ENCODE peak calls at places on chromosomes 6 and 20, in six cellular contexts. T is thyroid gland; S is body of pancreas; F is heart left ventricle; H is cardiac muscle cell; R is CD8-positive, alpha-beta T cell. P is an unnamed sample.

GRCh38 chr6:89985744-89986493 is 91.7 kb downstream of the GJA10 start:
- DNase-seq in T (no peak), S (no peak), F (peak; percentile 42), H (peak; percentile 83), R (no peak), P (peak; percentile 96)

GRCh38 chr6:106745396-106745795 is 116.0 kb downstream of the QRSL1 start:
- DNase-seq in T (peak; percentile 51), S (no peak), F (no peak), H (no peak), R (no peak), P (no peak)

GRCh38 chr6:113858605-113859348 is 1.6 kb downstream of the MARCKS start:
- DNase-seq in T (peak; percentile 91), S (peak; percentile 94), F (peak; percentile 89), H (peak; percentile 96), R (peak; percentile 77), P (peak; percentile 75)

GRCh38 chr20:63043348-63044203 is 36.8 kb upstream of the BHLHE23 start:
- DNase-seq in T (no peak), S (no peak), F (peak; percentile 15), H (no peak), R (no peak), P (no peak)

GRCh38 chr6:79810878-79811277 is 136.5 kb downstream of the ELOVL4 start:
- DNase-seq in T (peak; percentile 8), S (no peak), F (no peak), H (no peak), R (no peak), P (no peak)

GRCh38 chr6:38572186-38572813 is 67.4 kb downstream of the BTBD9 start:
- DNase-seq in T (no peak), S (no peak), F (no peak), H (peak; percentile 4), R (no peak), P (no peak)

GRCh38 chr6:1605822-1606532 is 3.7 kb upstream of the FOXC1 start:
- DNase-seq in T (no peak), S (peak; percentile 11), F (peak; percentile 22), H (no peak), R (no peak), P (no peak)

GRCh38 chr6:154432533-154433476 is 76.2 kb upstream of the IPCEF1 start:
- DNase-seq in T (no peak), S (no peak), F (no peak), H (peak; percentile 93), R (no peak), P (no peak)

GRCh38 chr6:51398064-51398740 is 579.5 kb downstream of the TFAP2B start:
- DNase-seq in T (no peak), S (no peak), F (no peak), H (no peak), R (no peak), P (no peak)

GRCh38 chr20:49521356-49521755 is 38.9 kb upstream of the KCNB1 start:
- DNase-seq in T (no peak), S (no peak), F (no peak), H (no peak), R (no peak), P (no peak)

GRCh38 chr6:112275365-112275764 is 21.0 kb upstream of the LAMA4 start:
- DNase-seq in T (no peak), S (no peak), F (no peak), H (no peak), R (no peak), P (no peak)

GRCh38 chr6:166796610-166797009 is 159.7 kb downstream of the RNASET2 start:
- DNase-seq in T (no peak), S (no peak), F (no peak), H (no peak), R (no peak), P (no peak)

GRCh38 chr6:2224847-2225382 is 20.5 kb downstream of the GMDS start:
- DNase-seq in T (no peak), S (no peak), F (no peak), H (no peak), R (no peak), P (no peak)

GRCh38 chr6:15207923-15208322 is 37.9 kb upstream of the JARID2 start:
- DNase-seq in T (no peak), S (no peak), F (no peak), H (peak; percentile 8), R (no peak), P (peak; percentile 27)

GRCh38 chr6:15800821-15801617 is 138.2 kb upstream of the DTNBP1 start:
- DNase-seq in T (no peak), S (no peak), F (no peak), H (no peak), R (no peak), P (no peak)

GRCh38 chr6:13462380-13463326 is 24.7 kb downstream of the GFOD1 start:
- DNase-seq in T (no peak), S (no peak), F (no peak), H (no peak), R (no peak), P (no peak)

GRCh38 chr20:43787937-43788336 is 61.1 kb upstream of the GTSF1L start:
- DNase-seq in T (no peak), S (no peak), F (no peak), H (no peak), R (no peak), P (no peak)

GRCh38 chr6:124590001-124590400 is 372.2 kb upstream of the RNF217 start:
- DNase-seq in T (no peak), S (no peak), F (no peak), H (no peak), R (no peak), P (no peak)

GRCh38 chr20:43731469-43731868 is 4.7 kb upstream of the GTSF1L start:
- DNase-seq in T (no peak), S (no peak), F (no peak), H (peak; percentile 74), R (no peak), P (peak; percentile 36)

GRCh38 chr20:20003088-20003954 is 13.8 kb upstream of the NAA20 start:
- DNase-seq in T (peak; percentile 89), S (peak; percentile 67), F (peak; percentile 63), H (peak; percentile 83), R (no peak), P (peak; percentile 48)

GRCh38 chr20:15100506-15101160 is 763.2 kb upstream of the FLRT3 start:
- DNase-seq in T (no peak), S (no peak), F (no peak), H (no peak), R (no peak), P (peak; percentile 12)

GRCh38 chr6:25340421-25340820 is 61.2 kb downstream of the CARMIL1 start:
- DNase-seq in T (no peak), S (no peak), F (no peak), H (no peak), R (no peak), P (no peak)

GRCh38 chr6:1044040-1044836 is 267.7 kb upstream of the FOXQ1 start:
- DNase-seq in T (no peak), S (peak; percentile 49), F (no peak), H (no peak), R (no peak), P (no peak)

GRCh38 chr20:50251992-50252491 is 61.4 kb downstream of the CEBPB start:
- DNase-seq in T (no peak), S (no peak), F (peak; percentile 1), H (no peak), R (no peak), P (no peak)

GRCh38 chr20:10705801-10706459 is 32.1 kb upstream of the JAG1 start:
- DNase-seq in T (no peak), S (no peak), F (no peak), H (no peak), R (no peak), P (no peak)

DNA sequence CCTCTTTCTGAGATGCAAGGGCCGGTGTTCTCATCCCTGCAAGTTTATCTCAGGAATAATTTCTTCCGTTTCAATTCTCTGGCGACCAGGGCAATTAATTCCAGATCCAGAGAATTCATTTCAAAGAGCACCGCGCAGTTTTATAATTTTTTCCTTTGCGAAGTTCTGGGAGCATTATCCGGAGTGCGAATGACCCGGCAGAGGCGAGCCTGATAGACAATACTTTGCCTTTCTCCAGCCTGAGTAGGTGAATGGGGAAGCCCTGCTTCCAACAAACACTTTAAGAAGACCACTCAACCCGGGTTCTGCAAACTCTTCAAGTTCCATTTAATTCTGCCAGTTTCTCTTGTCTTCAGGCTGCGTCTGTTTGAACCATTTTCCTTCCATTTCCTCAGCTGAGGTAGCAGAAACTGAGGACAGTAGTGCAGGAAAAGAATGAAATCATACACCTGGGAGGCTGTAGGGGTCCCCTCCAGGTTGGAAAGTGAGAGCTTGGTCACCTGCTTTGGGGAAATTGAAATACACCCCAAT is 974 bp downstream of the VGLL2 start:
- DNase-seq in T (no peak), S (no peak), F (no peak), H (no peak), R (no peak), P (no peak)
- H3K4me3 ChIP-seq in T (no peak overlapping the region), S (no peak overlapping the region), F (peak overlapping the region; percentile 54), H (peak overlapping the region; percentile 45), R (no peak overlapping the region), P (peak overlapping the region; percentile 56)

DNA sequence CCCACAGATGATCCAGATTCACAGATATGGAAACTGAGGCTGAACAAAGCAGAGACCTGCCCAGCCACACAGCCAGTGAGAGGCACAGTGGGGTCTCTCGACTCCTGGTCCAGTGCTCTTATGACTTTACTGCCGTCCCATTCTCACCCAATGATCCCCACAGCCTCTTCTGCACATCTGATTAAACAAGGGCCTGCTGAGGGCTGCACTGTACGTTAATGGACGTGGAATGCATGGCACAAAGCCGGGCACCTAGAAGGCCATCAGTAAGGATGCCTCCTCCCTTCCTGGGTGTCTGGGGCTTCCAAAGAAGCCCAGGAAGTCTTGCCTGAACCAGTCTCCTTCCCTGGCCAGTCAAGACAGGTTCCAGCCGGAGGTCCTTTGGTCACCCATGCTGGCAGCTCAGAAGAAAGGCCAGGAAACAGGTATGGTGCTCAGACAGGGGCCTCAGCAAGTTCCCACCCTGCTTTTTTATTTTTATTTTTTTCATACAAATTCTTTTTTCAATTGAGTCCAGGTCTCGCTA is 3.8 kb downstream of the TFEB start:
- DNase-seq in T (no peak), S (no peak), F (no peak), H (no peak), R (no peak), P (no peak)
- H3K4me3 ChIP-seq in T (no peak overlapping the region), S (no peak overlapping the region), F (no peak overlapping the region), H (no peak overlapping the region), R (no peak overlapping the region), P (no peak overlapping the region)

DNA sequence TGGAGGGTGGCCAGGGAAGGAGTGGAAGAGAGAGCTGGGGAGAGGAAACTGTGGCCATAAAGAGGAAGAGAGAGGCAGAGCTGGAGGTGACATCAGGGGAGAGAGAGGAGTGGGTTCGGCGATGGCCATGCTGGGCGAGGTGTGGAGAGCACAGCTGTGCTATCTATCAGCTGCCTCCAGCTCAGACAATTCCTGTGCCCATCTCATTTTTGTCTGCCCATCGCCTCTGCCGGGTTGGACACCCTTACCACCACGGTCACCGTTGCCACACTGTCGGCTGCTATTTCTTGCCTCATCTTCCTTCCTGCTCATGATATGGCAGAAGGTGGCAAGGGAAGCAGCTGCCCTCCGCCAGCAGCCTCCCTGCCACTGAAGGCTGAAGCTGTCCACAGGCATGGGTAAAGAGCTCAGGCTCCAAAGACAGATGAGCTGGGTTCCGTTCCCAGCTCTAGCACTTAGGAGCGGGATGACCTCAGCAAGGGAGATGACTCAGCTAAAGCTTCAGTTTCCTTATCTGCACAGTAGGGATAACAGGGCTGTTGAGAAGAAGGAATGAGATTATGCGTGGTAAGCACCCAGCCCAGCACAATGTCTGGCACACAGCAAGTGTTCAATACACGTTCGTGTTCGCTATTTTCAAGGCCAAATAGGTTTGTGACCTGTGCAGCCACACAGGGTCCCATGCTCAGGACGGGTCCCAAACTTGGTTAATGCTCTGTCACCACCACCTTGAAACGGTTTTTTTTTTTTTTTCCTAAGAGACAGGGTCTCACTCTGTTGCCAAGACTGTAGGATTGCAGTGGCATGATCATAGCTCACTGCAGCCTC is 21.9 kb upstream of the TAF8 start:
- DNase-seq in T (no peak), S (no peak), F (peak; percentile 58), H (peak; percentile 92), R (no peak), P (no peak)
- H3K4me3 ChIP-seq in T (no peak overlapping the region), S (no peak overlapping the region), F (peak overlapping the region; percentile 15), H (no peak overlapping the region), R (no peak overlapping the region), P (no peak overlapping the region)

GRCh38 chr20:1893721-1894470 is 1.3 kb upstream of the SIRPA start:
- DNase-seq in T (no peak), S (no peak), F (no peak), H (no peak), R (peak; percentile 7), P (no peak)
- H3K4me3 ChIP-seq in T (no peak overlapping the region), S (peak overlapping the region; percentile 6), F (peak overlapping the region; percentile 89), H (peak overlapping the region; percentile 70), R (no peak overlapping the region), P (peak overlapping the region; percentile 74)

P was measured in skeletal muscle cell.